ENCODE peak calls at places on chromosomes 1 and 21, in seven cellular contexts. One of them, this sample, is unnamed.
A peak's percentile ranks its signal among the peaks of the same experiment; 100 is the strongest.

GRCh38 chr1:117555806-117556205 is 50.0 kb upstream of the TENT5C start:
- DNase-seq in fibroblast of villous mesenchyme: no peak
- DNase-seq in lower lobe of right lung: no peak
- DNase-seq in uterus: no peak
- DNase-seq in stomach: no peak
- DNase-seq in IMR-90: no peak
- DNase-seq in GM23338: no peak
- DNase-seq in this sample: no peak

GRCh38 chr21:46121286-46122221 is 23.6 kb downstream of the COL6A2 start:
- DNase-seq in IMR-90: no peak
- DNase-seq in GM23338: no peak
- DNase-seq in lower lobe of right lung: peak; percentile 43
- DNase-seq in stomach: peak; percentile 19
- DNase-seq in fibroblast of villous mesenchyme: no peak
- DNase-seq in uterus: peak; percentile 18
- DNase-seq in this sample: no peak

GRCh38 chr1:90850925-90851710 is 134.0 kb upstream of the BARHL2 start:
- DNase-seq in stomach: peak; percentile 82
- DNase-seq in IMR-90: peak; percentile 55
- DNase-seq in fibroblast of villous mesenchyme: peak; percentile 76
- DNase-seq in uterus: peak; percentile 88
- DNase-seq in lower lobe of right lung: peak; percentile 86
- DNase-seq in GM23338: peak; percentile 87
- DNase-seq in this sample: peak; percentile 73

GRCh38 chr1:246828818-246829217 is 102.9 kb downstream of the AHCTF1 start:
- DNase-seq in stomach: no peak
- DNase-seq in uterus: no peak
- DNase-seq in fibroblast of villous mesenchyme: no peak
- DNase-seq in GM23338: no peak
- DNase-seq in IMR-90: no peak
- DNase-seq in lower lobe of right lung: no peak
- DNase-seq in this sample: no peak

GRCh38 chr1:85611856-85612255 is 31.3 kb downstream of the CCN1 start:
- DNase-seq in stomach: peak; percentile 35
- DNase-seq in uterus: peak; percentile 45
- DNase-seq in lower lobe of right lung: peak; percentile 77
- DNase-seq in IMR-90: peak; percentile 100
- DNase-seq in fibroblast of villous mesenchyme: peak; percentile 99
- DNase-seq in GM23338: no peak
- DNase-seq in this sample: peak; percentile 98

GRCh38 chr1:172909606-172910326 is 141.0 kb downstream of the TNFSF18 start:
- DNase-seq in uterus: no peak
- DNase-seq in fibroblast of villous mesenchyme: peak; percentile 99
- DNase-seq in lower lobe of right lung: no peak
- DNase-seq in IMR-90: peak; percentile 100
- DNase-seq in stomach: no peak
- DNase-seq in GM23338: no peak
- DNase-seq in this sample: peak; percentile 53

GRCh38 chr1:79848316-79848715 is 841.8 kb upstream of the ADGRL4 start:
- DNase-seq in lower lobe of right lung: no peak
- DNase-seq in uterus: no peak
- DNase-seq in GM23338: no peak
- DNase-seq in IMR-90: peak; percentile 10
- DNase-seq in stomach: no peak
- DNase-seq in fibroblast of villous mesenchyme: no peak
- DNase-seq in this sample: peak; percentile 83

GRCh38 chr1:173507205-173507846 is 30.2 kb downstream of the PRDX6 start:
- DNase-seq in uterus: no peak
- DNase-seq in lower lobe of right lung: no peak
- DNase-seq in fibroblast of villous mesenchyme: peak; percentile 60
- DNase-seq in GM23338: peak; percentile 46
- DNase-seq in IMR-90: peak; percentile 76
- DNase-seq in stomach: no peak
- DNase-seq in this sample: peak; percentile 87

GRCh38 chr1:235416662-235417049 is 49.4 kb downstream of the TBCE start:
- DNase-seq in GM23338: no peak
- DNase-seq in stomach: no peak
- DNase-seq in IMR-90: peak; percentile 35
- DNase-seq in uterus: no peak
- DNase-seq in fibroblast of villous mesenchyme: no peak
- DNase-seq in lower lobe of right lung: no peak
- DNase-seq in this sample: peak; percentile 63

GRCh38 chr1:210233495-210234253 is 1.1 kb downstream of the SERTAD4 start:
- DNase-seq in fibroblast of villous mesenchyme: peak; percentile 44
- DNase-seq in uterus: peak; percentile 54
- DNase-seq in stomach: peak; percentile 59
- DNase-seq in GM23338: peak; percentile 61
- DNase-seq in IMR-90: peak; percentile 52
- DNase-seq in lower lobe of right lung: peak; percentile 76
- DNase-seq in this sample: peak; percentile 67

GRCh38 chr1:19460535-19461351 is 24.6 kb downstream of the CAPZB start:
- DNase-seq in stomach: no peak
- DNase-seq in uterus: no peak
- DNase-seq in IMR-90: no peak
- DNase-seq in GM23338: no peak
- DNase-seq in fibroblast of villous mesenchyme: no peak
- DNase-seq in lower lobe of right lung: no peak
- DNase-seq in this sample: no peak

GRCh38 chr1:228276361-228276831 is 68.6 kb downstream of the OBSCN start:
- DNase-seq in IMR-90: no peak
- DNase-seq in stomach: no peak
- DNase-seq in GM23338: no peak
- DNase-seq in lower lobe of right lung: peak; percentile 48
- DNase-seq in uterus: no peak
- DNase-seq in fibroblast of villous mesenchyme: peak; percentile 14
- DNase-seq in this sample: no peak

GRCh38 chr1:48940946-48941732 is 164.4 kb upstream of the BEND5 start:
- DNase-seq in stomach: no peak
- DNase-seq in GM23338: no peak
- DNase-seq in uterus: no peak
- DNase-seq in lower lobe of right lung: no peak
- DNase-seq in fibroblast of villous mesenchyme: no peak
- DNase-seq in IMR-90: no peak
- DNase-seq in this sample: no peak
- TF ChIP-seq CTCF in stomach: no peak
- TF ChIP-seq CTCF in GM23338: no peak
- TF ChIP-seq CTCF in uterus: no peak
- TF ChIP-seq CTCF in lower lobe of right lung: no peak
- TF ChIP-seq CTCF in fibroblast of villous mesenchyme: no peak
- TF ChIP-seq CTCF in IMR-90: no peak
- TF ChIP-seq CTCF in this sample: no peak

DNA sequence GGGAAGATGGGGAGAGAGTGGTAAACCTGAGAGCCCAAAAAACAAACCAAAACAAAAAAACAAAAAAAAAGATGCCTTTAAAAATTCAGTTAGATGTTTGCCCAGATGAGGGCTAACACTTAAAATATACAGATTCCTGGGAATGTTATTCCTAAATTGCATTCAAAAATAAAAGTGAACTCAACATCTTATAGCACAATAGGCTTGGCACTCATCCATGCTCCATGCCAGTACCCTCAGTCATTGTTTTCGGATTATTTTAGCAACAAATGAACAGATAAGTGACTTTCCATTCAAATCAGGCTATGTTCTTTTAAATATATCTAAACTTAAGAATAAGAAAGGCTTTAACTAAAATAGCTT is 3.7 kb downstream of the ATP1A1 start:
- DNase-seq in IMR-90: peak; percentile 11
- DNase-seq in lower lobe of right lung: no peak
- DNase-seq in stomach: no peak
- DNase-seq in uterus: no peak
- DNase-seq in fibroblast of villous mesenchyme: no peak
- DNase-seq in GM23338: no peak
- DNase-seq in this sample: no peak
- H3K4me3 ChIP-seq in IMR-90: no peak overlapping the region
- H3K4me3 ChIP-seq in lower lobe of right lung: peak overlapping the region; percentile 84
- H3K4me3 ChIP-seq in stomach: no peak overlapping the region
- H3K4me3 ChIP-seq in uterus: no peak overlapping the region
- H3K4me3 ChIP-seq in fibroblast of villous mesenchyme: peak overlapping the region; percentile 78
- H3K4me3 ChIP-seq in GM23338: peak overlapping the region; percentile 16
- H3K4me3 ChIP-seq in this sample: peak overlapping the region; percentile 85

GRCh38 chr1:102435483-102435882 is 438.8 kb upstream of the OLFM3 start:
- DNase-seq in GM23338: no peak
- DNase-seq in lower lobe of right lung: no peak
- DNase-seq in uterus: no peak
- DNase-seq in stomach: no peak
- DNase-seq in IMR-90: no peak
- DNase-seq in fibroblast of villous mesenchyme: no peak
- DNase-seq in this sample: no peak

GRCh38 chr1:102431253-102431652 is 434.5 kb upstream of the OLFM3 start:
- DNase-seq in fibroblast of villous mesenchyme: no peak
- DNase-seq in stomach: no peak
- DNase-seq in uterus: no peak
- DNase-seq in lower lobe of right lung: no peak
- DNase-seq in IMR-90: no peak
- DNase-seq in GM23338: no peak
- DNase-seq in this sample: no peak

GRCh38 chr1:102434421-102434820 is 437.7 kb upstream of the OLFM3 start:
- DNase-seq in uterus: no peak
- DNase-seq in lower lobe of right lung: no peak
- DNase-seq in fibroblast of villous mesenchyme: no peak
- DNase-seq in GM23338: peak; percentile 87
- DNase-seq in stomach: no peak
- DNase-seq in IMR-90: no peak
- DNase-seq in this sample: peak; percentile 5
- TF ChIP-seq CTCF in uterus: no peak
- TF ChIP-seq CTCF in lower lobe of right lung: peak; percentile 18
- TF ChIP-seq CTCF in fibroblast of villous mesenchyme: peak; percentile 7
- TF ChIP-seq CTCF in GM23338: peak; percentile 90
- TF ChIP-seq CTCF in stomach: no peak
- TF ChIP-seq CTCF in IMR-90: no peak
- TF ChIP-seq CTCF in this sample: peak; percentile 12

DNA sequence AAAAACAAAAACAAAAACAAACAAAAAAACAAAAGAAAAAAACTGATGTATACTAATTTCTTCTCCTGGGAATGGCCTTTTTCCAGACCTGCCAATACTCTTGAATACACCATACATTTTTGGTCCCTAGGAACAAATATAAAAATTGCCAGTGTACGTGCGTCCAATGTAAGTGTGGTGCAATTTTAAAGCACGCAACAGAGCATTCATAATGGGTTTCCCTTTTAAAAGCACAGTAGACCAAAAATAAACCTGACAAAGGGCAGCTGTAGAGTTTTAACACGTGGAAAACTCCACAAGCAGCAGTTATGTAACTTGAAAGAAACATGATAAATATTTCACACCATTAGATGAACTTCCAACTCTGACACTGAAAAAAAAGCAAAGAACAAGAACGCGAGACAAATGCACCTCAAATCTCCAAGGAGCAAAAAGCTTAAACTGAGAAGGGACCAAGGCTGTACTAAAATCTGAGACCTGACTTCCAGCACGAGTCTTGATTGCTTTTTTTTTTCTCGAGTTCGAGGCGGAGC is 358 bp upstream of the JAM2 start:
- DNase-seq in IMR-90: peak; percentile 27
- DNase-seq in lower lobe of right lung: no peak
- DNase-seq in uterus: no peak
- DNase-seq in GM23338: no peak
- DNase-seq in stomach: no peak
- DNase-seq in fibroblast of villous mesenchyme: peak; percentile 70
- DNase-seq in this sample: no peak
- H3K4me3 ChIP-seq in IMR-90: peak overlapping the region; percentile 53
- H3K4me3 ChIP-seq in lower lobe of right lung: peak overlapping the region; percentile 67
- H3K4me3 ChIP-seq in uterus: peak overlapping the region; percentile 92
- H3K4me3 ChIP-seq in GM23338: peak overlapping the region; percentile 97
- H3K4me3 ChIP-seq in stomach: peak overlapping the region; percentile 54
- H3K4me3 ChIP-seq in fibroblast of villous mesenchyme: peak overlapping the region; percentile 61
- H3K4me3 ChIP-seq in this sample: peak overlapping the region; percentile 27

DNA sequence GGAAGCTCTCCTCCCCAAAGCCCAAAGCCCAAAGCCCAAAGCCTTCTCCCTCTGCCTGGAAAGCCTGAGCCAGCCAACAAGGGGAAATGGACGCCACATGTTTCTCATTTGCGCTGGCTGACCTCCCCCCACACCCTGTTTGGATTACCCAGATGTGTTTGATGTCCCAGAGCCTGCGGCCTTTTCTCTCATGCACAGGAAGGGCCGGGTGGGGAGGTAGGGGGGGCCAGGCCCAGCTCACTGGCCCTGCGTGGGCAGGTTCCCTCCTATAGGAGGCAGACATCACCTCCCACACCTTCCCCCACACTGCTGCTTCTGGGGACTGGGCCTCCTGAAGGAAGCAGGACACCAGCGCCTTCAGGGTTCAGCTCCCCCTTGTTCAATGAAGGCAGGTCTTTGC is 116.3 kb downstream of the NAV1 start:
- DNase-seq in uterus: peak; percentile 71
- DNase-seq in GM23338: peak; percentile 56
- DNase-seq in fibroblast of villous mesenchyme: peak; percentile 85
- DNase-seq in lower lobe of right lung: no peak
- DNase-seq in stomach: no peak
- DNase-seq in IMR-90: peak; percentile 92
- DNase-seq in this sample: no peak
- TF ChIP-seq CTCF in uterus: no peak
- TF ChIP-seq CTCF in GM23338: peak; percentile 45
- TF ChIP-seq CTCF in fibroblast of villous mesenchyme: peak; percentile 18
- TF ChIP-seq CTCF in lower lobe of right lung: no peak
- TF ChIP-seq CTCF in stomach: no peak
- TF ChIP-seq CTCF in IMR-90: peak; percentile 22
- TF ChIP-seq CTCF in this sample: no peak

DNA sequence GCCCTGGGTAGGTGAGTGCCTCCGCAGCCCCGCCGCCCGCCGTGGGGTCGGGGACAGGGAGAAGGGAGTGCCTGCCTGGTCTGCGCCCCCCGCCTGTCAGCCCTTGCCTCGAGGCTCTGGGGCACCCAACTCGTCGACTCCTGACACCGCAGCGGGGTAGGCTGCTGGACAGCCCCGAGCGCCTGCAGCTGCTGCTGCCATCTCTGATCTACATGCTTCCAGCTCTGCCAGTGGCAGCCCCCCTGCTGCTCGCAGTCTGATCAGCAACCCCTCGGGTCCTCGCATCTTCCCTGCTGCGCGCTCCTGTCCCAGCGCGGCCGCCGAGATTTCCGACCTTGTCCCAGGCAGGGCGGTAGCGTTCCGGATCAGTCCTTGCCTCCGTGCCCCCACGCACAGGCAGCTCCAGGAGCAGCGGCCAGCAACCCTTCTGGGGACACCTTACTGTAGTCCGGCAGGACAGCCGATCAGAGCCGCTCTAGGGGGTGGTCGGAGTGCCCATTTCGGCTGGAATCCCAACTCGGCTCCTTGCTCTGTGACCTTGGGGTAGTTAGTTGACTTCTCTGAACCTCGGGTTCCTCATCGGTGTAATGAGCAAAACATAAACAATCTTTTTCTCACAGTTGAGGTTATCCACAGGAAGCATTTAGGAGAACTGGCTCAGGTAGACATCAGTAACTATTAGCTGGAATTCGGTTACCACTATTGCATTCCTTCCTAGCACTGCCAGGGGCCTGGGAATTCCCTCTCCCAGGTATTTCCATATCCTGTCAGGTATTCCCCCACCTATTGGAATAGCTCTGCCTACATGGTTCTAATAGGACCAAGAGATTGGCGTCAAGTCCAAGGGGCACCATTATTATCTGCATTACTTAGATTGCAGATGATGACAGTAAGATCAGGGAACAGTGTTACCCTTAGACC is 608 bp downstream of the BCAN start:
- DNase-seq in lower lobe of right lung: no peak
- DNase-seq in stomach: no peak
- DNase-seq in GM23338: peak; percentile 75
- DNase-seq in fibroblast of villous mesenchyme: no peak
- DNase-seq in uterus: no peak
- DNase-seq in IMR-90: no peak
- DNase-seq in this sample: no peak
- H3K4me3 ChIP-seq in lower lobe of right lung: peak overlapping the region; percentile 44
- H3K4me3 ChIP-seq in stomach: peak overlapping the region; percentile 42
- H3K4me3 ChIP-seq in GM23338: peak overlapping the region; percentile 74
- H3K4me3 ChIP-seq in fibroblast of villous mesenchyme: no peak overlapping the region
- H3K4me3 ChIP-seq in uterus: peak overlapping the region; percentile 27
- H3K4me3 ChIP-seq in IMR-90: no peak overlapping the region
- H3K4me3 ChIP-seq in this sample: no peak overlapping the region

GRCh38 chr1:984476-984814 is 2.6 kb upstream of the PERM1 start:
- DNase-seq in lower lobe of right lung: no peak
- DNase-seq in uterus: no peak
- DNase-seq in fibroblast of villous mesenchyme: no peak
- DNase-seq in GM23338: no peak
- DNase-seq in IMR-90: no peak
- DNase-seq in stomach: no peak
- DNase-seq in this sample: no peak
- TF ChIP-seq CTCF in lower lobe of right lung: no peak
- TF ChIP-seq CTCF in uterus: no peak
- TF ChIP-seq CTCF in fibroblast of villous mesenchyme: no peak
- TF ChIP-seq CTCF in GM23338: no peak
- TF ChIP-seq CTCF in IMR-90: no peak
- TF ChIP-seq CTCF in stomach: no peak
- TF ChIP-seq CTCF in this sample: no peak